ENCODE peak calls at places on chromosomes 6 and 20, in ten cellular contexts. I is spleen; P is esophagus squamous epithelium; G is aorta; K is cardiac muscle cell; U is body of pancreas; F is CD8-positive, alpha-beta memory T cell; Z is CD8-positive, alpha-beta T cell; Y is hepatocyte; S is SJSA1. V is an unnamed sample.

GRCh38 chr6:164911873-164912580 is 397.4 kb downstream of the C6orf118 start:
- DNase-seq in I (no peak), P (no peak), Y (no peak), K (peak; percentile 32), U (no peak), Z (no peak), F (no peak), S (peak; percentile 18), G (no peak), V (peak; percentile 46)

GRCh38 chr6:42781546-42781810 is 374 bp upstream of the BICRAL start:
- DNase-seq in G (no peak), K (peak; percentile 11), F (no peak), Y (no peak), S (no peak), I (no peak), Z (no peak), P (no peak), U (no peak), V (peak; percentile 43)

GRCh38 chr20:1308067-1308701 is 20.8 kb downstream of the SDCBP2 start:
- DNase-seq in U (no peak), S (no peak), P (no peak), Y (no peak), I (peak; percentile 68), Z (no peak), K (no peak), G (no peak), F (no peak), V (no peak)

GRCh38 chr6:10404799-10405524 is 9.9 kb downstream of the TFAP2A start:
- DNase-seq in Y (no peak), Z (no peak), P (no peak), U (no peak), I (no peak), K (no peak), G (no peak), S (no peak), F (no peak), V (peak; percentile 9)

GRCh38 chr6:106116125-106116524 is 30.0 kb downstream of the PRDM1 start:
- DNase-seq in Y (no peak), S (peak; percentile 6), Z (no peak), F (no peak), I (no peak), G (no peak), K (no peak), U (no peak), P (no peak), V (no peak)

GRCh38 chr20:38640486-38640885 is 38.9 kb downstream of the ARHGAP40 start:
- DNase-seq in Z (no peak), U (no peak), F (no peak), Y (no peak), I (no peak), G (no peak), P (no peak), S (no peak), K (peak; percentile 68), V (no peak)

GRCh38 chr6:124530926-124531325 is 431.3 kb upstream of the RNF217 start:
- DNase-seq in S (no peak), I (no peak), K (no peak), G (no peak), U (no peak), Y (no peak), P (no peak), F (no peak), Z (no peak), V (no peak)

GRCh38 chr6:56772737-56773184 is 130.1 kb upstream of the DST start:
- DNase-seq in S (peak; percentile 66), K (no peak), F (no peak), Y (peak; percentile 19), Z (no peak), G (peak; percentile 60), I (no peak), U (peak; percentile 24), P (no peak), V (no peak)

GRCh38 chr20:50291428-50292323 is 101.0 kb downstream of the CEBPB start:
- DNase-seq in G (peak; percentile 49), Y (no peak), P (no peak), S (no peak), Z (no peak), K (no peak), F (no peak), U (no peak), I (peak; percentile 63), V (no peak)

GRCh38 chr20:50292324-50293243 is 102.0 kb downstream of the CEBPB start:
- DNase-seq in U (peak; percentile 81), S (peak; percentile 78), F (no peak), Y (peak; percentile 85), Z (no peak), K (no peak), I (peak; percentile 93), P (peak; percentile 27), G (peak; percentile 98), V (peak; percentile 86)

GRCh38 chr20:50294164-50295088 is 103.8 kb downstream of the CEBPB start:
- DNase-seq in Z (no peak), I (peak; percentile 72), P (no peak), K (no peak), G (peak; percentile 47), U (no peak), Y (no peak), F (no peak), S (no peak), V (no peak)

GRCh38 chr20:50295345-50295744 is 104.7 kb downstream of the CEBPB start:
- DNase-seq in P (no peak), F (no peak), G (no peak), I (no peak), S (no peak), U (no peak), Y (no peak), K (no peak), Z (no peak), V (no peak)

GRCh38 chr20:50293244-50294139 is 102.9 kb downstream of the CEBPB start:
- DNase-seq in Z (no peak), P (no peak), F (no peak), I (peak; percentile 65), K (no peak), G (peak; percentile 46), S (no peak), Y (no peak), U (no peak), V (no peak)
- H3K27ac ChIP-seq in Z (no peak overlapping the region), P (peak overlapping the region; percentile 87), F (peak overlapping the region; percentile 59), I (no peak overlapping the region), K (no peak overlapping the region), G (no peak overlapping the region), S (peak overlapping the region; percentile 76), Y (peak overlapping the region; percentile 79), U (peak overlapping the region; percentile 35), V (no peak overlapping the region)

DNA sequence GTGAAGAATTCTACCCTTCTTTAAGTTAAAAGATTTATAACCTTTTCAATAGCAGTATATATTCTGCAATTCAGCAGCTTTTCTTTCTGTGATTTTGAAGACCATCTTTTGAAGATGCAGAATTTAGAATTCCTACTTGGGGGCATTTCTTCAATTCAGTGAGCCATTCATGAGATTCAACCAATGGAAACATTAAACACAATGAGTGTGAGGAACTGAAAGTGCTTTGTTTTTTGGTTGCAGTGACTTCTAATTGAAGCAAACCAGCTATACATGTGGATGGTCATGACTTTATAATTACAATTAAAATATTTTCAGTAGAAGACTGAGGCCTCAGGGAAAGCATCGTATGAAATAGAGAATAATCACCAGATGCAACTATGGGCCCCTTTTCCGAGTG is 108.3 kb downstream of the CARMIL1 start:
- DNase-seq in I (no peak), Y (no peak), U (no peak), G (no peak), S (no peak), K (no peak), Z (no peak), P (no peak), F (no peak), V (no peak)
- H3K27me3 ChIP-seq in I (no peaks in the 10 kb centered on the region), Y (no peaks in the 10 kb centered on the region), U (no peaks in the 10 kb centered on the region), G (no peaks in the 10 kb centered on the region), S (no peaks in the 10 kb centered on the region), K (no peaks in the 10 kb centered on the region), Z (no peaks in the 10 kb centered on the region), P (no peaks in the 10 kb centered on the region), F (no peaks in the 10 kb centered on the region), V (no peaks in the 10 kb centered on the region)

GRCh38 chr20:44918761-44919160 is 8.9 kb downstream of the PABPC1L start:
- DNase-seq in G (no peak), P (no peak), U (no peak), Y (no peak), Z (no peak), K (no peak), S (no peak), I (no peak), F (no peak), V (no peak)

GRCh38 chr20:44914924-44915323 is 5.1 kb downstream of the PABPC1L start:
- DNase-seq in G (no peak), Z (no peak), U (no peak), I (no peak), F (no peak), P (no peak), S (no peak), Y (no peak), K (no peak), V (no peak)

GRCh38 chr20:44918342-44918741 is 8.5 kb downstream of the PABPC1L start:
- DNase-seq in G (no peak), Z (no peak), P (no peak), I (no peak), S (no peak), K (no peak), U (no peak), Y (no peak), F (no peak), V (no peak)

GRCh38 chr20:44916586-44916985 is 6.7 kb downstream of the PABPC1L start:
- DNase-seq in G (no peak), I (no peak), Y (no peak), K (no peak), F (no peak), U (no peak), S (no peak), P (no peak), Z (no peak), V (no peak)

DNA sequence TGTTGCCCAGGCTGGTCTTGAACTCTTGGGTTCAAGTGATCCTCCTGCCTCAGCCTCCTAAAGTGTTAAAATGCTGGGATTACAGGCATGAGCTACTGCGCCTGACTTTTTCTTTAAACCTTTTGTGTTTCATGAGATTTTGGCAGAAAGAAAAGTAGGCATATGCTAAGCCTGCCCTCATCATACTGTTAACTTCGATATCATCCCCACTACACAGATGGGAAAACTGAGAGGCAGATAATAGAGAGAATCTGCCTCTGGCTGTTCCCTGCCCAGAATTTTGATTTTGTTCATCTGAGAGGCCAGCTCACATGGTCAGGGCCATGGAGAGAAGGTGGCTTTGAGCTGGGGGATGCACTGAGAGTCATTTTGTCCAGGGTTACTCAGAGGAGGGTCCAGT is 7.5 kb downstream of the PABPC1L start:
- DNase-seq in S (no peak), U (no peak), I (no peak), Z (no peak), K (no peak), P (no peak), G (no peak), F (no peak), Y (no peak), V (no peak)
- H3K36me3 ChIP-seq in S (peaks cover 35% of the 10 kb centered on the region), U (peaks cover 6% of the 10 kb centered on the region), I (no peaks in the 10 kb centered on the region), Z (no peaks in the 10 kb centered on the region), K (peaks cover 13% of the 10 kb centered on the region), P (no peaks in the 10 kb centered on the region), G (no peaks in the 10 kb centered on the region), F (no peaks in the 10 kb centered on the region), Y (no peaks in the 10 kb centered on the region), V (peaks cover 13% of the 10 kb centered on the region)

GRCh38 chr6:26204332-26205160 is 117.3 kb downstream of the HFE start:
- DNase-seq in K (peak; percentile 98), S (peak; percentile 99), Y (peak; percentile 99), U (peak; percentile 83), G (peak; percentile 96), I (peak; percentile 95), Z (peak; percentile 92), F (peak; percentile 75), P (peak; percentile 75), V (peak; percentile 96)

GRCh38 chr6:26205161-26205624 is 118.0 kb downstream of the HFE start:
- DNase-seq in F (peak; percentile 67), U (peak; percentile 67), Y (peak; percentile 87), S (peak; percentile 90), I (peak; percentile 94), K (peak; percentile 86), Z (peak; percentile 87), P (no peak), G (peak; percentile 91), V (peak; percentile 79)

GRCh38 chr6:26205625-26206574 is 118.7 kb downstream of the HFE start:
- DNase-seq in U (no peak), P (no peak), Z (no peak), K (no peak), F (no peak), G (no peak), I (no peak), S (peak; percentile 96), Y (no peak), V (peak; percentile 79)

GRCh38 chr6:26202811-26203583 is 115.8 kb downstream of the HFE start:
- DNase-seq in Z (no peak), F (no peak), P (no peak), Y (no peak), G (no peak), U (no peak), S (no peak), K (no peak), I (no peak), V (no peak)

DNA sequence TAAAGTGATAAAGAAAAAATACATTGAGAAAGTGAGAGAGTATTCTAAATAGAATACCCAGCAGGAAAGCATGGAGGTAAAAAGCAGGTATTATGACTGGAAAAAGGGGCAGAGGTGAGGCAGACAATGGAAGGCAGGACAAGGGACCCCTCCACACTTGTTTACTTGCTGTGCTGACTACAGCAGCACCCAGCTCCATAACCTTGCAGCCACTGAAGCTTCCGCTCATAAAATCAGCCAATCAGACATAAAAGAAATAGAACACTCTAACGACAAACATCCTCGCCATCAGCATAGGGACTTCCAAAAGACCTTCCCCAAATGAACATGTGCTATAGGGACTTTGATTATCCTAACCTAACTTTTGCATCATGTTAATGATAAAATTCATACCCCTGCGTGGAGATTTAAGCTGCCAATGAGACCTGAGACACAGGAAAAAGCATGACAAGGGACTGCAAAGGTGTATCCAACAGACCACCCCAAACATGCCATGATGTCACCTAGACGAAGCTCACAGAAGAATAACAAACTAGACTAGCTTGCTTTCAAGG is 120.1 kb downstream of the HFE start:
- DNase-seq in S (no peak), K (no peak), Z (no peak), F (no peak), P (no peak), Y (no peak), I (no peak), G (no peak), U (no peak), V (no peak)
- H3K27ac ChIP-seq in S (no peak overlapping the region), K (no peak overlapping the region), Z (no peak overlapping the region), F (peak overlapping the region; percentile 1), P (no peak overlapping the region), Y (peak overlapping the region; percentile 98), I (peak overlapping the region; percentile 100), G (no peak overlapping the region), U (no peak overlapping the region), V (no peak overlapping the region)

V was measured in SJCRH30.